ENCODE peak calls at places on chromosomes 1 and 21, in eight cellular contexts. One of them, this sample, is unnamed.

GRCh38 chr1:2946291-2946690 is 75.0 kb upstream of the ACTRT2 start:
- DNase-seq in M059J: no peak
- DNase-seq in B cell: no peak
- DNase-seq in HFFc6: no peak
- DNase-seq in T1000: no peak
- DNase-seq in activated effector memory CD4-positive, alpha-beta T cell treated with anti-CD3 and anti-CD28 coated beads, Interleukin-2, amount 50 U/mL, for 16 hours: no peak
- DNase-seq in right cardiac atrium: peak
- DNase-seq in GM23248: no peak
- DNase-seq in this sample: no peak

GRCh38 chr1:39132505-39133339 is 71.8 kb upstream of the MACF1 start:
- DNase-seq in HFFc6: peak
- DNase-seq in T1000: no peak
- DNase-seq in B cell: no peak
- DNase-seq in activated effector memory CD4-positive, alpha-beta T cell treated with anti-CD3 and anti-CD28 coated beads, Interleukin-2, amount 50 U/mL, for 16 hours: no peak
- DNase-seq in M059J: peak
- DNase-seq in GM23248: no peak
- DNase-seq in right cardiac atrium: peak
- DNase-seq in this sample: no peak

GRCh38 chr1:31747304-31747703 is 16.8 kb downstream of the ADGRB2 start:
- DNase-seq in B cell: no peak
- DNase-seq in activated effector memory CD4-positive, alpha-beta T cell treated with anti-CD3 and anti-CD28 coated beads, Interleukin-2, amount 50 U/mL, for 16 hours: no peak
- DNase-seq in M059J: no peak
- DNase-seq in GM23248: no peak
- DNase-seq in HFFc6: no peak
- DNase-seq in right cardiac atrium: no peak
- DNase-seq in T1000: no peak
- DNase-seq in this sample: no peak

GRCh38 chr1:50750021-50750619 is 209.9 kb downstream of the FAF1 start:
- DNase-seq in B cell: no peak
- DNase-seq in HFFc6: peak
- DNase-seq in GM23248: peak
- DNase-seq in T1000: no peak
- DNase-seq in right cardiac atrium: no peak
- DNase-seq in activated effector memory CD4-positive, alpha-beta T cell treated with anti-CD3 and anti-CD28 coated beads, Interleukin-2, amount 50 U/mL, for 16 hours: no peak
- DNase-seq in M059J: peak
- DNase-seq in this sample: no peak

GRCh38 chr1:41046347-41046775 is 24.8 kb upstream of the SLFNL1 start:
- DNase-seq in activated effector memory CD4-positive, alpha-beta T cell treated with anti-CD3 and anti-CD28 coated beads, Interleukin-2, amount 50 U/mL, for 16 hours: no peak
- DNase-seq in GM23248: no peak
- DNase-seq in T1000: no peak
- DNase-seq in HFFc6: no peak
- DNase-seq in B cell: no peak
- DNase-seq in M059J: no peak
- DNase-seq in right cardiac atrium: no peak
- DNase-seq in this sample: no peak

GRCh38 chr1:35866998-35867397 is 16.0 kb upstream of the AGO1 start:
- DNase-seq in T1000: no peak
- DNase-seq in HFFc6: no peak
- DNase-seq in GM23248: no peak
- DNase-seq in B cell: no peak
- DNase-seq in right cardiac atrium: no peak
- DNase-seq in M059J: no peak
- DNase-seq in activated effector memory CD4-positive, alpha-beta T cell treated with anti-CD3 and anti-CD28 coated beads, Interleukin-2, amount 50 U/mL, for 16 hours: no peak
- DNase-seq in this sample: no peak

GRCh38 chr1:189805735-189806134 is 671.9 kb downstream of the BRINP3 start:
- DNase-seq in GM23248: no peak
- DNase-seq in M059J: no peak
- DNase-seq in B cell: no peak
- DNase-seq in activated effector memory CD4-positive, alpha-beta T cell treated with anti-CD3 and anti-CD28 coated beads, Interleukin-2, amount 50 U/mL, for 16 hours: no peak
- DNase-seq in T1000: no peak
- DNase-seq in right cardiac atrium: no peak
- DNase-seq in HFFc6: no peak
- DNase-seq in this sample: no peak

GRCh38 chr1:230754831-230755230 is 7.6 kb downstream of the CAPN9 start:
- DNase-seq in GM23248: peak
- DNase-seq in HFFc6: peak
- DNase-seq in M059J: peak
- DNase-seq in right cardiac atrium: peak
- DNase-seq in activated effector memory CD4-positive, alpha-beta T cell treated with anti-CD3 and anti-CD28 coated beads, Interleukin-2, amount 50 U/mL, for 16 hours: no peak
- DNase-seq in B cell: no peak
- DNase-seq in T1000: no peak
- DNase-seq in this sample: no peak

GRCh38 chr1:25817840-25818501 is 1.8 kb upstream of the MTFR1L start:
- DNase-seq in GM23248: no peak
- DNase-seq in T1000: no peak
- DNase-seq in right cardiac atrium: no peak
- DNase-seq in HFFc6: no peak
- DNase-seq in B cell: no peak
- DNase-seq in M059J: no peak
- DNase-seq in activated effector memory CD4-positive, alpha-beta T cell treated with anti-CD3 and anti-CD28 coated beads, Interleukin-2, amount 50 U/mL, for 16 hours: no peak
- DNase-seq in this sample: no peak

GRCh38 chr1:175287377-175287776 is 94.8 kb upstream of the KIAA0040 start:
- DNase-seq in activated effector memory CD4-positive, alpha-beta T cell treated with anti-CD3 and anti-CD28 coated beads, Interleukin-2, amount 50 U/mL, for 16 hours: no peak
- DNase-seq in B cell: peak
- DNase-seq in GM23248: no peak
- DNase-seq in right cardiac atrium: no peak
- DNase-seq in HFFc6: no peak
- DNase-seq in M059J: no peak
- DNase-seq in T1000: no peak
- DNase-seq in this sample: no peak

GRCh38 chr1:107626075-107626796 is 338.7 kb downstream of the VAV3 start:
- DNase-seq in M059J: peak
- DNase-seq in GM23248: peak
- DNase-seq in right cardiac atrium: no peak
- DNase-seq in T1000: no peak
- DNase-seq in HFFc6: no peak
- DNase-seq in B cell: no peak
- DNase-seq in activated effector memory CD4-positive, alpha-beta T cell treated with anti-CD3 and anti-CD28 coated beads, Interleukin-2, amount 50 U/mL, for 16 hours: no peak
- DNase-seq in this sample: no peak

GRCh38 chr1:61244114-61244513 is 161.8 kb downstream of the NFIA start:
- DNase-seq in B cell: no peak
- DNase-seq in GM23248: peak
- DNase-seq in activated effector memory CD4-positive, alpha-beta T cell treated with anti-CD3 and anti-CD28 coated beads, Interleukin-2, amount 50 U/mL, for 16 hours: no peak
- DNase-seq in T1000: no peak
- DNase-seq in right cardiac atrium: no peak
- DNase-seq in M059J: peak
- DNase-seq in HFFc6: no peak
- DNase-seq in this sample: no peak

GRCh38 chr1:160124709-160125478 is 9.3 kb downstream of the ATP1A2 start:
- DNase-seq in B cell: no peak
- DNase-seq in T1000: peak
- DNase-seq in M059J: peak
- DNase-seq in activated effector memory CD4-positive, alpha-beta T cell treated with anti-CD3 and anti-CD28 coated beads, Interleukin-2, amount 50 U/mL, for 16 hours: no peak
- DNase-seq in GM23248: peak
- DNase-seq in HFFc6: peak
- DNase-seq in right cardiac atrium: peak
- DNase-seq in this sample: no peak

GRCh38 chr1:94727846-94728715 is 92.1 kb upstream of the SLC44A3 start:
- DNase-seq in B cell: no peak
- DNase-seq in activated effector memory CD4-positive, alpha-beta T cell treated with anti-CD3 and anti-CD28 coated beads, Interleukin-2, amount 50 U/mL, for 16 hours: no peak
- DNase-seq in M059J: peak
- DNase-seq in T1000: peak
- DNase-seq in GM23248: peak
- DNase-seq in HFFc6: peak
- DNase-seq in right cardiac atrium: no peak
- DNase-seq in this sample: no peak

GRCh38 chr1:202691846-202692245 is 18.4 kb downstream of the SYT2 start:
- DNase-seq in B cell: no peak
- DNase-seq in HFFc6: no peak
- DNase-seq in T1000: no peak
- DNase-seq in right cardiac atrium: no peak
- DNase-seq in activated effector memory CD4-positive, alpha-beta T cell treated with anti-CD3 and anti-CD28 coated beads, Interleukin-2, amount 50 U/mL, for 16 hours: no peak
- DNase-seq in GM23248: no peak
- DNase-seq in M059J: no peak
- DNase-seq in this sample: no peak

GRCh38 chr1:22176258-22176657 is 33.4 kb upstream of the WNT4 start:
- DNase-seq in T1000: no peak
- DNase-seq in HFFc6: no peak
- DNase-seq in M059J: no peak
- DNase-seq in activated effector memory CD4-positive, alpha-beta T cell treated with anti-CD3 and anti-CD28 coated beads, Interleukin-2, amount 50 U/mL, for 16 hours: no peak
- DNase-seq in right cardiac atrium: no peak
- DNase-seq in GM23248: no peak
- DNase-seq in B cell: peak
- DNase-seq in this sample: no peak

GRCh38 chr1:155184835-155185782 is 11.5 kb downstream of the TRIM46 start:
- DNase-seq in B cell: peak
- DNase-seq in T1000: no peak
- DNase-seq in M059J: no peak
- DNase-seq in HFFc6: no peak
- DNase-seq in activated effector memory CD4-positive, alpha-beta T cell treated with anti-CD3 and anti-CD28 coated beads, Interleukin-2, amount 50 U/mL, for 16 hours: no peak
- DNase-seq in GM23248: no peak
- DNase-seq in right cardiac atrium: peak
- DNase-seq in this sample: no peak

GRCh38 chr1:43885311-43885801 is 48.2 kb upstream of the ARTN start:
- DNase-seq in HFFc6: no peak
- DNase-seq in right cardiac atrium: no peak
- DNase-seq in T1000: no peak
- DNase-seq in M059J: no peak
- DNase-seq in activated effector memory CD4-positive, alpha-beta T cell treated with anti-CD3 and anti-CD28 coated beads, Interleukin-2, amount 50 U/mL, for 16 hours: no peak
- DNase-seq in B cell: no peak
- DNase-seq in GM23248: no peak
- DNase-seq in this sample: no peak

GRCh38 chr1:67888208-67888607 is 54.9 kb upstream of the GNG12 start:
- DNase-seq in M059J: no peak
- DNase-seq in GM23248: no peak
- DNase-seq in HFFc6: no peak
- DNase-seq in right cardiac atrium: no peak
- DNase-seq in T1000: no peak
- DNase-seq in activated effector memory CD4-positive, alpha-beta T cell treated with anti-CD3 and anti-CD28 coated beads, Interleukin-2, amount 50 U/mL, for 16 hours: no peak
- DNase-seq in B cell: no peak
- DNase-seq in this sample: no peak

GRCh38 chr21:27802816-27803475 is 836.1 kb upstream of the ADAMTS5 start:
- DNase-seq in GM23248: peak
- DNase-seq in activated effector memory CD4-positive, alpha-beta T cell treated with anti-CD3 and anti-CD28 coated beads, Interleukin-2, amount 50 U/mL, for 16 hours: no peak
- DNase-seq in M059J: peak
- DNase-seq in B cell: no peak
- DNase-seq in HFFc6: peak
- DNase-seq in T1000: no peak
- DNase-seq in right cardiac atrium: no peak
- DNase-seq in this sample: peak

GRCh38 chr1:183887826-183888819 is 83.2 kb downstream of the RGL1 start:
- DNase-seq in GM23248: no peak
- DNase-seq in B cell: no peak
- DNase-seq in HFFc6: no peak
- DNase-seq in right cardiac atrium: no peak
- DNase-seq in activated effector memory CD4-positive, alpha-beta T cell treated with anti-CD3 and anti-CD28 coated beads, Interleukin-2, amount 50 U/mL, for 16 hours: no peak
- DNase-seq in T1000: no peak
- DNase-seq in M059J: peak
- DNase-seq in this sample: no peak

GRCh38 chr1:245537992-245538391 is 383.2 kb downstream of the KIF26B start:
- DNase-seq in HFFc6: peak
- DNase-seq in right cardiac atrium: no peak
- DNase-seq in M059J: no peak
- DNase-seq in GM23248: peak
- DNase-seq in B cell: no peak
- DNase-seq in activated effector memory CD4-positive, alpha-beta T cell treated with anti-CD3 and anti-CD28 coated beads, Interleukin-2, amount 50 U/mL, for 16 hours: no peak
- DNase-seq in T1000: no peak
- DNase-seq in this sample: no peak

GRCh38 chr1:15231714-15232201 is 15.3 kb upstream of the FHAD1 start:
- DNase-seq in activated effector memory CD4-positive, alpha-beta T cell treated with anti-CD3 and anti-CD28 coated beads, Interleukin-2, amount 50 U/mL, for 16 hours: no peak
- DNase-seq in HFFc6: no peak
- DNase-seq in GM23248: no peak
- DNase-seq in M059J: no peak
- DNase-seq in right cardiac atrium: no peak
- DNase-seq in B cell: no peak
- DNase-seq in T1000: no peak
- DNase-seq in this sample: no peak

GRCh38 chr1:83545450-83545849 is 453.5 kb downstream of the TTLL7 start:
- DNase-seq in GM23248: no peak
- DNase-seq in T1000: no peak
- DNase-seq in M059J: peak
- DNase-seq in right cardiac atrium: no peak
- DNase-seq in HFFc6: no peak
- DNase-seq in B cell: no peak
- DNase-seq in activated effector memory CD4-positive, alpha-beta T cell treated with anti-CD3 and anti-CD28 coated beads, Interleukin-2, amount 50 U/mL, for 16 hours: no peak
- DNase-seq in this sample: no peak

GRCh38 chr1:155006601-155007101 is 4.0 kb downstream of the ZBTB7B start:
- DNase-seq in activated effector memory CD4-positive, alpha-beta T cell treated with anti-CD3 and anti-CD28 coated beads, Interleukin-2, amount 50 U/mL, for 16 hours: peak
- DNase-seq in M059J: no peak
- DNase-seq in HFFc6: no peak
- DNase-seq in GM23248: peak
- DNase-seq in T1000: no peak
- DNase-seq in B cell: peak
- DNase-seq in right cardiac atrium: no peak
- DNase-seq in this sample: peak

GRCh38 chr1:4696161-4696745 is 41.8 kb downstream of the AJAP1 start:
- DNase-seq in GM23248: no peak
- DNase-seq in HFFc6: no peak
- DNase-seq in activated effector memory CD4-positive, alpha-beta T cell treated with anti-CD3 and anti-CD28 coated beads, Interleukin-2, amount 50 U/mL, for 16 hours: no peak
- DNase-seq in T1000: peak
- DNase-seq in M059J: no peak
- DNase-seq in right cardiac atrium: no peak
- DNase-seq in B cell: no peak
- DNase-seq in this sample: no peak

GRCh38 chr1:90593312-90593711 is 123.8 kb downstream of the BARHL2 start:
- DNase-seq in HFFc6: no peak
- DNase-seq in activated effector memory CD4-positive, alpha-beta T cell treated with anti-CD3 and anti-CD28 coated beads, Interleukin-2, amount 50 U/mL, for 16 hours: no peak
- DNase-seq in right cardiac atrium: no peak
- DNase-seq in M059J: no peak
- DNase-seq in T1000: no peak
- DNase-seq in GM23248: no peak
- DNase-seq in B cell: no peak
- DNase-seq in this sample: no peak

GRCh38 chr21:34100337-34100736 is 27.0 kb downstream of the MRPS6 start:
- DNase-seq in GM23248: no peak
- DNase-seq in right cardiac atrium: no peak
- DNase-seq in activated effector memory CD4-positive, alpha-beta T cell treated with anti-CD3 and anti-CD28 coated beads, Interleukin-2, amount 50 U/mL, for 16 hours: no peak
- DNase-seq in M059J: no peak
- DNase-seq in B cell: no peak
- DNase-seq in T1000: no peak
- DNase-seq in HFFc6: no peak
- DNase-seq in this sample: no peak

GRCh38 chr1:56874689-56875088 is 20.1 kb downstream of the C8A start:
- DNase-seq in GM23248: no peak
- DNase-seq in HFFc6: no peak
- DNase-seq in right cardiac atrium: no peak
- DNase-seq in activated effector memory CD4-positive, alpha-beta T cell treated with anti-CD3 and anti-CD28 coated beads, Interleukin-2, amount 50 U/mL, for 16 hours: no peak
- DNase-seq in M059J: no peak
- DNase-seq in B cell: no peak
- DNase-seq in T1000: no peak
- DNase-seq in this sample: no peak

GRCh38 chr1:53470155-53470554 is 11.0 kb downstream of the DMRTB1 start:
- DNase-seq in T1000: no peak
- DNase-seq in GM23248: peak
- DNase-seq in M059J: peak
- DNase-seq in activated effector memory CD4-positive, alpha-beta T cell treated with anti-CD3 and anti-CD28 coated beads, Interleukin-2, amount 50 U/mL, for 16 hours: no peak
- DNase-seq in right cardiac atrium: peak
- DNase-seq in B cell: no peak
- DNase-seq in HFFc6: no peak
- DNase-seq in this sample: no peak

GRCh38 chr1:243739335-243740003 is 110.6 kb downstream of the AKT3 start:
- DNase-seq in M059J: no peak
- DNase-seq in HFFc6: no peak
- DNase-seq in right cardiac atrium: no peak
- DNase-seq in GM23248: no peak
- DNase-seq in T1000: no peak
- DNase-seq in B cell: no peak
- DNase-seq in activated effector memory CD4-positive, alpha-beta T cell treated with anti-CD3 and anti-CD28 coated beads, Interleukin-2, amount 50 U/mL, for 16 hours: no peak
- DNase-seq in this sample: no peak

GRCh38 chr1:168783831-168784230 is 54.8 kb upstream of the DPT start:
- DNase-seq in T1000: no peak
- DNase-seq in right cardiac atrium: no peak
- DNase-seq in GM23248: peak
- DNase-seq in HFFc6: no peak
- DNase-seq in M059J: peak
- DNase-seq in activated effector memory CD4-positive, alpha-beta T cell treated with anti-CD3 and anti-CD28 coated beads, Interleukin-2, amount 50 U/mL, for 16 hours: no peak
- DNase-seq in B cell: no peak
- DNase-seq in this sample: no peak

GRCh38 chr1:115669002-115669673 is 27.4 kb downstream of the VANGL1 start:
- DNase-seq in M059J: peak
- DNase-seq in GM23248: peak
- DNase-seq in T1000: peak
- DNase-seq in B cell: no peak
- DNase-seq in HFFc6: peak
- DNase-seq in activated effector memory CD4-positive, alpha-beta T cell treated with anti-CD3 and anti-CD28 coated beads, Interleukin-2, amount 50 U/mL, for 16 hours: no peak
- DNase-seq in right cardiac atrium: no peak
- DNase-seq in this sample: no peak

GRCh38 chr1:67261646-67262045 is 46.0 kb upstream of the IL12RB2 start:
- DNase-seq in B cell: no peak
- DNase-seq in HFFc6: no peak
- DNase-seq in GM23248: no peak
- DNase-seq in activated effector memory CD4-positive, alpha-beta T cell treated with anti-CD3 and anti-CD28 coated beads, Interleukin-2, amount 50 U/mL, for 16 hours: peak
- DNase-seq in T1000: no peak
- DNase-seq in M059J: no peak
- DNase-seq in right cardiac atrium: no peak
- DNase-seq in this sample: peak

This sample was measured in KG1.